ENCODE peak calls at places on chromosomes 3 and 15, in five cellular contexts. One of them, this sample, is unnamed.

GRCh38 chr3:152474585-152474984 is 205.9 kb downstream of the MBNL1 start:
- DNase-seq in neural crest cell: no peak
- DNase-seq in dorsolateral prefrontal cortex: no peak
- DNase-seq in BE2C: peak
- DNase-seq in HFFc6: peak
- DNase-seq in this sample: peak

GRCh38 chr15:90004671-90005070 is 3.5 kb downstream of the ZNF710 start:
- DNase-seq in neural crest cell: no peak
- DNase-seq in dorsolateral prefrontal cortex: no peak
- DNase-seq in BE2C: no peak
- DNase-seq in HFFc6: peak
- DNase-seq in this sample: no peak

GRCh38 chr15:60396964-60397771 is 618 bp downstream of the ANXA2 start:
- DNase-seq in neural crest cell: no peak
- DNase-seq in dorsolateral prefrontal cortex: no peak
- DNase-seq in BE2C: peak
- DNase-seq in HFFc6: peak
- DNase-seq in this sample: peak

GRCh38 chr3:196501316-196502064 is 2.1 kb downstream of the RNF168 start:
- DNase-seq in neural crest cell: no peak
- DNase-seq in dorsolateral prefrontal cortex: no peak
- DNase-seq in BE2C: peak
- DNase-seq in HFFc6: peak
- DNase-seq in this sample: no peak

GRCh38 chr3:12139111-12139511 is 19.6 kb downstream of the TIMP4 start:
- DNase-seq in neural crest cell: peak
- DNase-seq in dorsolateral prefrontal cortex: no peak
- DNase-seq in BE2C: no peak
- DNase-seq in HFFc6: peak
- DNase-seq in this sample: no peak

GRCh38 chr3:10867384-10867783 is 51.4 kb downstream of the SLC6A11 start:
- DNase-seq in neural crest cell: peak
- DNase-seq in dorsolateral prefrontal cortex: no peak
- DNase-seq in BE2C: no peak
- DNase-seq in HFFc6: peak
- DNase-seq in this sample: no peak

GRCh38 chr3:87307805-87308204 is 31.4 kb upstream of the POU1F1 start:
- DNase-seq in neural crest cell: no peak
- DNase-seq in dorsolateral prefrontal cortex: no peak
- DNase-seq in BE2C: no peak
- DNase-seq in HFFc6: no peak
- DNase-seq in this sample: peak

GRCh38 chr3:194344012-194344411 is 7.1 kb downstream of the CPN2 start:
- DNase-seq in neural crest cell: peak
- DNase-seq in dorsolateral prefrontal cortex: peak
- DNase-seq in BE2C: peak
- DNase-seq in HFFc6: peak
- DNase-seq in this sample: peak

GRCh38 chr3:146243559-146243958 is 7.3 kb downstream of the PLSCR4 start:
- DNase-seq in neural crest cell: no peak
- DNase-seq in dorsolateral prefrontal cortex: no peak
- DNase-seq in BE2C: no peak
- DNase-seq in HFFc6: no peak
- DNase-seq in this sample: no peak

GRCh38 chr3:34035775-34036174 is 237.3 kb downstream of the PDCD6IP start:
- DNase-seq in neural crest cell: no peak
- DNase-seq in dorsolateral prefrontal cortex: no peak
- DNase-seq in BE2C: no peak
- DNase-seq in HFFc6: no peak
- DNase-seq in this sample: no peak

GRCh38 chr3:186268616-186269448 is 93.2 kb downstream of the DGKG start:
- DNase-seq in neural crest cell: peak
- DNase-seq in dorsolateral prefrontal cortex: no peak
- DNase-seq in BE2C: peak
- DNase-seq in HFFc6: peak
- DNase-seq in this sample: no peak

GRCh38 chr3:48756640-48757039 is 39.6 kb upstream of the IP6K2 start:
- DNase-seq in neural crest cell: no peak
- DNase-seq in dorsolateral prefrontal cortex: no peak
- DNase-seq in BE2C: no peak
- DNase-seq in HFFc6: no peak
- DNase-seq in this sample: no peak

GRCh38 chr3:126517986-126518778 is 609 bp upstream of the UROC1 start:
- DNase-seq in neural crest cell: no peak
- DNase-seq in dorsolateral prefrontal cortex: peak
- DNase-seq in BE2C: no peak
- DNase-seq in HFFc6: no peak
- DNase-seq in this sample: no peak

GRCh38 chr15:62894322-62895085 is 148.0 kb upstream of the TPM1 start:
- DNase-seq in neural crest cell: no peak
- DNase-seq in dorsolateral prefrontal cortex: no peak
- DNase-seq in BE2C: peak
- DNase-seq in HFFc6: no peak
- DNase-seq in this sample: no peak

GRCh38 chr3:167716920-167717319 is 17.8 kb downstream of the PDCD10 start:
- DNase-seq in neural crest cell: no peak
- DNase-seq in dorsolateral prefrontal cortex: no peak
- DNase-seq in BE2C: no peak
- DNase-seq in HFFc6: no peak
- DNase-seq in this sample: no peak

GRCh38 chr3:106542101-106542769 is 673.4 kb upstream of the CBLB start:
- DNase-seq in neural crest cell: no peak
- DNase-seq in dorsolateral prefrontal cortex: no peak
- DNase-seq in BE2C: no peak
- DNase-seq in HFFc6: peak
- DNase-seq in this sample: no peak

GRCh38 chr15:25177955-25178801 is 223.4 kb downstream of the SNRPN start:
- DNase-seq in neural crest cell: no peak
- DNase-seq in dorsolateral prefrontal cortex: peak
- DNase-seq in BE2C: peak
- DNase-seq in HFFc6: no peak
- DNase-seq in this sample: peak

GRCh38 chr3:155746703-155747102 is 1.8 kb upstream of the PLCH1 start:
- DNase-seq in neural crest cell: no peak
- DNase-seq in dorsolateral prefrontal cortex: no peak
- DNase-seq in BE2C: no peak
- DNase-seq in HFFc6: no peak
- DNase-seq in this sample: no peak

GRCh38 chr15:36330598-36330997 is 248.8 kb upstream of the CDIN1 start:
- DNase-seq in neural crest cell: no peak
- DNase-seq in dorsolateral prefrontal cortex: no peak
- DNase-seq in BE2C: no peak
- DNase-seq in HFFc6: no peak
- DNase-seq in this sample: no peak

GRCh38 chr3:136818191-136818850 is 605 bp upstream of the SLC35G2 start:
- DNase-seq in neural crest cell: no peak
- DNase-seq in dorsolateral prefrontal cortex: no peak
- DNase-seq in BE2C: peak
- DNase-seq in HFFc6: peak
- DNase-seq in this sample: peak

GRCh38 chr3:65277788-65278187 is 590.0 kb upstream of the ADAMTS9 start:
- DNase-seq in neural crest cell: no peak
- DNase-seq in dorsolateral prefrontal cortex: no peak
- DNase-seq in BE2C: no peak
- DNase-seq in HFFc6: no peak
- DNase-seq in this sample: no peak

GRCh38 chr3:12452361-12453330 is 31.6 kb upstream of the TSEN2 start:
- DNase-seq in neural crest cell: no peak
- DNase-seq in dorsolateral prefrontal cortex: no peak
- DNase-seq in BE2C: no peak
- DNase-seq in HFFc6: no peak
- DNase-seq in this sample: no peak

GRCh38 chr3:164608554-164609276 is 469.6 kb downstream of the SI start:
- DNase-seq in neural crest cell: no peak
- DNase-seq in dorsolateral prefrontal cortex: no peak
- DNase-seq in BE2C: no peak
- DNase-seq in HFFc6: no peak
- DNase-seq in this sample: no peak

GRCh38 chr15:98904466-98905048 is 103.0 kb downstream of the PGPEP1L start:
- DNase-seq in neural crest cell: peak
- DNase-seq in dorsolateral prefrontal cortex: peak
- DNase-seq in BE2C: peak
- DNase-seq in HFFc6: peak
- DNase-seq in this sample: peak

GRCh38 chr3:69560818-69561217 is 174.9 kb upstream of the FRMD4B start:
- DNase-seq in neural crest cell: no peak
- DNase-seq in dorsolateral prefrontal cortex: no peak
- DNase-seq in BE2C: no peak
- DNase-seq in HFFc6: no peak
- DNase-seq in this sample: no peak
- TF ChIP-seq CTCF in neural crest cell: no peak
- TF ChIP-seq CTCF in dorsolateral prefrontal cortex: no peak
- TF ChIP-seq CTCF in BE2C: peak
- TF ChIP-seq CTCF in HFFc6: no peak
- TF ChIP-seq CTCF in this sample: no peak

GRCh38 chr3:180594631-180595348 is 7.2 kb upstream of the TTC14 start:
- DNase-seq in neural crest cell: no peak
- DNase-seq in dorsolateral prefrontal cortex: no peak
- DNase-seq in BE2C: no peak
- DNase-seq in HFFc6: peak
- DNase-seq in this sample: no peak
- TF ChIP-seq CTCF in neural crest cell: peak
- TF ChIP-seq CTCF in dorsolateral prefrontal cortex: peak
- TF ChIP-seq CTCF in BE2C: peak
- TF ChIP-seq CTCF in HFFc6: peak
- TF ChIP-seq CTCF in this sample: peak

GRCh38 chr15:82174471-82174870 is 88.1 kb downstream of the EFL1 start:
- DNase-seq in neural crest cell: no peak
- DNase-seq in dorsolateral prefrontal cortex: no peak
- DNase-seq in BE2C: no peak
- DNase-seq in HFFc6: no peak
- DNase-seq in this sample: no peak

GRCh38 chr15:82173108-82173507 is 89.4 kb downstream of the EFL1 start:
- DNase-seq in neural crest cell: no peak
- DNase-seq in dorsolateral prefrontal cortex: no peak
- DNase-seq in BE2C: no peak
- DNase-seq in HFFc6: no peak
- DNase-seq in this sample: no peak

GRCh38 chr15:82178061-82178460 is 84.5 kb downstream of the EFL1 start:
- DNase-seq in neural crest cell: no peak
- DNase-seq in dorsolateral prefrontal cortex: no peak
- DNase-seq in BE2C: no peak
- DNase-seq in HFFc6: peak
- DNase-seq in this sample: no peak

GRCh38 chr15:82176528-82176927 is 86.0 kb downstream of the EFL1 start:
- DNase-seq in neural crest cell: no peak
- DNase-seq in dorsolateral prefrontal cortex: no peak
- DNase-seq in BE2C: no peak
- DNase-seq in HFFc6: no peak
- DNase-seq in this sample: no peak

GRCh38 chr15:82177291-82178010 is 85.1 kb downstream of the EFL1 start:
- DNase-seq in neural crest cell: no peak
- DNase-seq in dorsolateral prefrontal cortex: no peak
- DNase-seq in BE2C: no peak
- DNase-seq in HFFc6: peak
- DNase-seq in this sample: no peak
- TF ChIP-seq CTCF in neural crest cell: no peak
- TF ChIP-seq CTCF in dorsolateral prefrontal cortex: no peak
- TF ChIP-seq CTCF in BE2C: no peak
- TF ChIP-seq CTCF in HFFc6: no peak
- TF ChIP-seq CTCF in this sample: no peak

GRCh38 chr3:28799084-28799483 is 450.5 kb upstream of the AZI2 start:
- DNase-seq in neural crest cell: no peak
- DNase-seq in dorsolateral prefrontal cortex: no peak
- DNase-seq in BE2C: peak
- DNase-seq in HFFc6: no peak
- DNase-seq in this sample: no peak
- TF ChIP-seq CTCF in neural crest cell: no peak
- TF ChIP-seq CTCF in dorsolateral prefrontal cortex: no peak
- TF ChIP-seq CTCF in BE2C: peak
- TF ChIP-seq CTCF in HFFc6: no peak
- TF ChIP-seq CTCF in this sample: peak

GRCh38 chr3:51719413-51720025 is 12.7 kb downstream of the GRM2 start:
- DNase-seq in neural crest cell: no peak
- DNase-seq in dorsolateral prefrontal cortex: no peak
- DNase-seq in BE2C: no peak
- DNase-seq in HFFc6: no peak
- DNase-seq in this sample: no peak
- TF ChIP-seq CTCF in neural crest cell: peak
- TF ChIP-seq CTCF in dorsolateral prefrontal cortex: no peak
- TF ChIP-seq CTCF in BE2C: no peak
- TF ChIP-seq CTCF in HFFc6: peak
- TF ChIP-seq CTCF in this sample: peak

DNA sequence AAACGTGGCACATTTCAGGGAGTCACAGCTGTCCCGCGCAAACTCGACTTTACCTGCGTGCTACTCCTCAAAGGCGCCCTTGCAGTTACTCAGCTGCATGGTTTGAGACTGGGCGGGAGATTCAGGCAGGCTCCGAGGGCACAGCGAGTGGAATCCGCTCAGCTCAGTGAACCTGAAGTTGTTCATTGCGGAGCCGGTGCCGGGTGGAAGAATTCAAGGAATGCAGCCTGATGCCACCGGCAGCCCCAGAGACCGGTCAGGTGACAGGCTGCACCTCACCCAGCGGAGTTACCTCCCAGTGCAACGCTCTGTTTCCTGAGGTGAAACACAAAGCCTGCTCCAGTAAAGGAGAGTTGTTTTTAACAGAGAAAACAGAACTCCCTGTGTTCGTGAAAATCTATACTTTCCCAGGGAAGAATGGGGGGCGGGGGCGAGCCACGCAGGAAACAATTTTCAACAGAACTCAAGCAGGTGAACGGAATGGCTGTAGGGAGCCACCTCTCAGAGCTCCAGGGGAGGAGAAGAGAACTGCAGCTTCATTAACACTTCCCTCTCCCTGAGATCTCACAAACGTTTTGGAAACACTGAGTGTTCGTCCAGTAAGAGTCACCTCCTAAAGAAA is 3.8 kb downstream of the VEPH1 start:
- DNase-seq in neural crest cell: peak
- DNase-seq in dorsolateral prefrontal cortex: no peak
- DNase-seq in BE2C: no peak
- DNase-seq in HFFc6: no peak
- DNase-seq in this sample: no peak
- TF ChIP-seq CTCF in neural crest cell: peak
- TF ChIP-seq CTCF in dorsolateral prefrontal cortex: no peak
- TF ChIP-seq CTCF in BE2C: no peak
- TF ChIP-seq CTCF in HFFc6: peak
- TF ChIP-seq CTCF in this sample: no peak

GRCh38 chr15:57580428-57580827 is 11.3 kb upstream of the MYZAP start:
- DNase-seq in neural crest cell: no peak
- DNase-seq in dorsolateral prefrontal cortex: no peak
- DNase-seq in BE2C: no peak
- DNase-seq in HFFc6: no peak
- DNase-seq in this sample: no peak

GRCh38 chr15:57582080-57582479 is 9.6 kb upstream of the MYZAP start:
- DNase-seq in neural crest cell: no peak
- DNase-seq in dorsolateral prefrontal cortex: no peak
- DNase-seq in BE2C: no peak
- DNase-seq in HFFc6: no peak
- DNase-seq in this sample: no peak

GRCh38 chr15:57583282-57583681 is 8.4 kb upstream of the MYZAP start:
- DNase-seq in neural crest cell: no peak
- DNase-seq in dorsolateral prefrontal cortex: no peak
- DNase-seq in BE2C: no peak
- DNase-seq in HFFc6: no peak
- DNase-seq in this sample: no peak

GRCh38 chr15:57580866-57581265 is 10.8 kb upstream of the MYZAP start:
- DNase-seq in neural crest cell: no peak
- DNase-seq in dorsolateral prefrontal cortex: no peak
- DNase-seq in BE2C: no peak
- DNase-seq in HFFc6: no peak
- DNase-seq in this sample: no peak

GRCh38 chr15:57578288-57578900 is 13.3 kb upstream of the MYZAP start:
- DNase-seq in neural crest cell: no peak
- DNase-seq in dorsolateral prefrontal cortex: no peak
- DNase-seq in BE2C: no peak
- DNase-seq in HFFc6: no peak
- DNase-seq in this sample: no peak
- TF ChIP-seq CTCF in neural crest cell: no peak
- TF ChIP-seq CTCF in dorsolateral prefrontal cortex: no peak
- TF ChIP-seq CTCF in BE2C: no peak
- TF ChIP-seq CTCF in HFFc6: no peak
- TF ChIP-seq CTCF in this sample: no peak

This sample was measured in GM13977.